ENCODE peak calls at places on chromosome 17, in ten cellular contexts. F is Calu3; Q is psoas muscle; Y is K562; N is GM23338; G is adrenal gland; U is RWPE1; A is body of pancreas; K is CD4-positive, alpha-beta T cell; M is pancreas. V is an unnamed sample.

GRCh38 chr17:44084131-44084538 is 13.6 kb downstream of the G6PC3 start:
- DNase-seq in F (peak), Q (no peak), Y (peak), N (peak), G (no peak), U (no peak), A (no peak), K (no peak), M (peak), V (no peak)

GRCh38 chr17:77475012-77475976 is 334.5 kb downstream of the SEC14L1 start:
- DNase-seq in F (no peak), Q (no peak), Y (no peak), N (no peak), G (no peak), U (no peak), A (peak), K (peak), M (peak), V (peak)

GRCh38 chr17:28743243-28744103 is at the start of gene TRAF4:
- DNase-seq in F (peak), Q (peak), Y (peak), N (peak), G (peak), U (peak), A (peak), K (peak), M (peak), V (peak)

GRCh38 chr17:68807998-68808772 is 147.0 kb downstream of the ABCA8 start:
- DNase-seq in F (no peak), Q (no peak), Y (no peak), N (no peak), G (no peak), U (no peak), A (no peak), K (no peak), M (no peak), V (no peak)

GRCh38 chr17:3554440-3554839 is 3.2 kb downstream of the TRPV3 start:
- DNase-seq in F (no peak), Q (no peak), Y (no peak), N (no peak), G (no peak), U (no peak), A (no peak), K (no peak), M (no peak), V (no peak)

GRCh38 chr17:19513897-19514488 is 19.7 kb upstream of the SLC47A1 start:
- DNase-seq in F (peak), Q (peak), Y (peak), N (peak), G (peak), U (peak), A (peak), K (peak), M (no peak), V (peak)

GRCh38 chr17:82146663-82147654 is 48.9 kb upstream of the FASN start:
- DNase-seq in F (no peak), Q (no peak), Y (no peak), N (no peak), G (no peak), U (no peak), A (no peak), K (no peak), M (no peak), V (no peak)

GRCh38 chr17:57295526-57296023 is 39.3 kb downstream of the MSI2 start:
- DNase-seq in F (no peak), Q (no peak), Y (no peak), N (no peak), G (no peak), U (no peak), A (no peak), K (no peak), M (no peak), V (no peak)

GRCh38 chr17:78337244-78338109 is 22.4 kb downstream of the SOCS3 start:
- DNase-seq in F (no peak), Q (no peak), Y (no peak), N (no peak), G (no peak), U (peak), A (peak), K (no peak), M (no peak), V (no peak)

GRCh38 chr17:57099165-57099564 is 14.1 kb downstream of the AKAP1 start:
- DNase-seq in F (no peak), Q (no peak), Y (peak), N (no peak), G (no peak), U (no peak), A (no peak), K (no peak), M (no peak), V (no peak)

GRCh38 chr17:45631941-45632340 is 141.4 kb upstream of the PLEKHM1 start:
- DNase-seq in F (no peak), Q (no peak), Y (no peak), N (no peak), G (no peak), U (no peak), A (no peak), K (no peak), M (no peak), V (no peak)

DNA sequence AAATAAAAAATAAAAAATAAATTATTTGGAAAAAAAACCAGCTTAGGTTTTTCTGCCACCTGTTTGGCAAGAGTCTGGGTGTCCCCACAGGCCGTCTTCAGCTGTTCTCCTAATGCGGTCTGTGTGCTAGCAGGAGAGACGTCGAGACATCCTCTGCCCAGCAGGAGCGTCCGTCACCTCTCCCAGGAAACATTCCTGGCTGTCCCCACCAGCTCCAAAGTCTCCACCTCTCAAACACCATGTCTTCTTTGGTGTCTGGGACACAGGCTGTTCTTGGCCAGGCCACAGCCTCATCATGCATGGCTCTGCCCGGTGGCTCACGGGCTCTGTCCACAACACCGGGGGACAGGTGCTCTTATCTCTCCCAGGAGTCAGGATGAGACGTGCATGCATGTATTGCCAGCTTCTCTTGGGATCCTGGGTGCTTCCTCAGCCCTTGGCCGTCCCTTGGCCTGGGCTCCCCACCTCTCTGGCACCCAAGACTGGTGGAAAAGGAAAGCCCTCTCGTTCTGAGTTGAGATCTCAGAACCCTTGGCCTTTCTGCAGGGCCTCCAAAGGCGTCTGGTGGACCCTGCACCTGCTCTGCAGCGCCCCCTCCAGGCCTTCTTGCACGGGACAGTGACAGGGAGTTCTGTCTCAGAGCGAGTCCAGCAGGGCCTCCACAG is 84.9 kb upstream of the CBX4 start:
- DNase-seq in F (peak), Q (no peak), Y (peak), N (peak), G (no peak), U (no peak), A (peak), K (peak), M (no peak), V (no peak)
- TF ChIP-seq CTCF in F (no peak), Q (no peak), Y (peak), N (peak), G (peak), U (no peak), A (peak), K (no peak), M (peak), V (peak)

DNA sequence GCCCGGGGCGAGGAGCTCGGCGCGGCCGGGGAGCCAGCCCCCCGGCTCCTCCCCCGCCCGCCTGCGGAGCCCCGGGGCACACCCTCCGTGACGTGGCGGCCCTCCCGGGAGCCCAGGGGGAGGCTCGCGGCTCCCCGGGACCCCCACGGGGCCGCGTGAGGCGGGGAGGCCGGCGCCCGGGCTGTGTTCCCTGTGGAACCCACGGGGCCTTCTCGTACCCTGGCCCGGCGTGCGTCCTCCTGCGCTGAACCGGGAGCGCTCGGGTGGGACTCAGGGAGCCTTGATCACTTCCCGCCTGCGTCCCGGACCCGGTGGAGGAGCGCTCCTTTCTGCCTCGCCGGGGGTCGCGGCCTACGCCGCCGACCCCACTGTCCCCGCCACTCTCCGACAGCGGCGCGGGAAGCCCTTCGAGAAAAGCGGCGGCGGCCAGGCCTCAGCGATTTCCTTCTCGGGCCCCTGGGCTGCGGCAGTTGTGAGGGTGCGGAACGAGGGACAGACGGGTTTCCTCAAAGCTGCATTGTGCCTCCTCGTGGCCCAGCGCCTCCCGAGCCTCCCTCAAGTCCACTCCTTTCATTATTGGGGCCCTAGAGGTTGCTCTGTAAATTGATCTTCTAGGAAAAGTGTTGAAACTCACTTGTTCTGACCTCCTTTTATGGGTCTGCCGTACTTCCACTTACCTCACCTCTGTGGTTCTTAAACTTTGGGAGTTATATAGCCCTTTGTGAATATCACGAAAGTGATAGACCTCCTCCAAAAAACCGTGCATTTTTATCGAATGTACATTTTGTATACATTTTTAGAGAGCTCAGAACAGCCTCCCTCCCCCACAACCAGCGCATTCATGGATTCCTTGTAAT is 597 bp downstream of the LIG3 start:
- DNase-seq in F (peak), Q (peak), Y (peak), N (peak), G (peak), U (peak), A (peak), K (peak), M (peak), V (peak)
- TF ChIP-seq CTCF in F (peak), Q (peak), Y (peak), N (peak), G (peak), U (peak), A (peak), K (peak), M (no peak), V (no peak)

GRCh38 chr17:2393954-2394749 is 6.7 kb downstream of the MNT start:
- DNase-seq in F (no peak), Q (peak), Y (no peak), N (peak), G (no peak), U (no peak), A (no peak), K (no peak), M (peak), V (no peak)

GRCh38 chr17:2396568-2397246 is 4.2 kb downstream of the MNT start:
- DNase-seq in F (peak), Q (peak), Y (peak), N (peak), G (peak), U (peak), A (peak), K (peak), M (peak), V (no peak)

GRCh38 chr17:2394775-2395191 is 6.1 kb downstream of the MNT start:
- DNase-seq in F (no peak), Q (peak), Y (no peak), N (no peak), G (no peak), U (no peak), A (no peak), K (no peak), M (peak), V (no peak)

GRCh38 chr17:2396192-2396567 is 4.7 kb downstream of the MNT start:
- DNase-seq in F (no peak), Q (no peak), Y (no peak), N (no peak), G (no peak), U (no peak), A (no peak), K (no peak), M (no peak), V (no peak)

DNA sequence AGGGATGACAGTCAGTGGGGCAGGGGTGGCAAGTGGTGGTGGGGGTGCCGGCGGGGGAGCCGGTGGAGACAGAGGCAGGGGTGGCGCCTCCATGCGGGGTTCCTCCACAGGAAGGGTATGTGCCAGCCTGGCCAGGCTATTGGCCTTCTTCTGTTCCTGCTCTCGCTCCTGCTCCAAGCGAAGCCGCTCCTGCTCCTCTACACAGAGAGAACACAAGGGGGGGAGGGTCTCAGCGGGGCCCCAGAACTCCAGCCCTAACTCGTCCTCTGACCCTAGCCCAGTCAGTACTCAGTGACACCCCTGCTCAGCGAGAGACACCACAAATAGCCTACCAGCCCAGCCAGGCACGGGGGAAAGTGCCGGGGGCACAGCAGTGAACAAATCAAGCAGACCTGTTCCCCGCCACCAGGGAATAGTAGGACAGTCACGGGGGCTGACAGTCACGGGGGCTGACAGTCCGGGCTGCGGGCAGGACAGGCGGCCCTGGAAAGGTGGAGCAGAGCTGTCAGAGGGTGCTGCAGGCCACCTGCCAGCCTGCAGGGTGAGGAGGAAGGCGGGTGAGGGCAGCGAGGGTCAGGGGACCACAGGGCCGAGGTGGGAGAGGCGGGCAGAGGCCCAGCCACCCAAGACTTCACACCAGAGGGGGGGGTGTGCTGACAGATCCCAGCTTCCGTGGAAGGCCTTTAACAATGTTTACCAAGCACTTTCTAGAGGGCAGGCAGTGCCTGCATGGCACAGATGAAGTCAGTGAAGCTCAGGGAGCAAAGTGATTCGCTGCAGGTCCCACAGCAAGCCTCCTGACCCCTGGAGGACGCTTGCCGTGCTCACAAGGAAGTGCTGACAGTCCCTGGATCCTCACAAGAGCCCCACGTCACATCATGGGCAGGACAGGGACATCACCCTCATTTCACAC is 5.3 kb downstream of the MNT start:
- DNase-seq in F (peak), Q (peak), Y (no peak), N (no peak), G (peak), U (no peak), A (peak), K (no peak), M (peak), V (no peak)
- TF ChIP-seq CTCF in F (no peak), Q (no peak), Y (peak), N (peak), G (no peak), U (no peak), A (no peak), K (no peak), M (no peak), V (no peak)

DNA sequence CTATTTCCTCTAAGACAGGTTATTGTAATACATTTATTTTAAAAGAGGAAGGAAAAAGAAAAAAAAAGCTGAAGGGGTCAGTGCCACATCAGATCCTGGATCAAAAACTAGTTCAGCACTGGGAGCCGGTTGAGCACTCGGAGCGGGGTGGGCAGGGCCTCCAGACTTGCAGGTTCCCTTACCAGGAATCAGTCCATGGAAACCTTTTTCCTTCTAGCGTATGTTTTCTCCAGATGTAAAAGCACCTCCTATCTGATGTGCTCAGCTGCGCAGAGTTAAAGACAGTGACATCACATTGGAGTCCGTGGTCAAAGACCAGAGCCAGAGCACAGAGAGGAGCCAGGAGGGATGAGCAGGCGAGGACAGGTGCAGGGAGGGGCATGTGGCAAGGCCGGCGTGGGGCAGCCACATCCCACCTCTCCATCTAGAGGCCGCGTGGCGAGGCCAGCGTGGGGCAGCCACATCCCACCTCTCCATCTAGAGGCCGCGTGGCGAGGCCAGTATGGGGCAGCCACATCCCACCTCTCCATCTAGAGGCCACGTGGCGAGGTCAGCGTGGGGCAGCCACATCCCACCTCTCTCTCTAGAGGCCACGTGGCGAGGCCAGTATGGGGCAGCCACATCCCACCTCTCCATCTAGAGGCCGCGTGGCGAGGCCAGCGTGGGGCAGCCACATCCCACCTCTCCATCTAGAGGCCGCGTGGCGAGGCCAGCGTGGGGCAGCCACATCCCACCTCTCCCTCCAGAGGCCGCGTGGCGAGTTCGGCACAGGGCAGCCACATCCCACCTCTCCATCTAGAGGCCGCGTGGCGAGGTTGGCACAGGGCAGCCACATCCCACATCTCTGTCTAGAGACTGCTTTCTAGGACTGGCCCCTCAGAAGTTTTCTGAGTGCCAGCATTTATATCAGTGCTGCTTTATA is 166.8 kb upstream of the CHMP6 start:
- DNase-seq in F (no peak), Q (peak), Y (no peak), N (no peak), G (no peak), U (no peak), A (no peak), K (no peak), M (peak), V (no peak)
- TF ChIP-seq CTCF in F (no peak), Q (no peak), Y (no peak), N (no peak), G (no peak), U (no peak), A (no peak), K (no peak), M (no peak), V (no peak)

GRCh38 chr17:6471531-6472465 is 27.5 kb downstream of the PIMREG start:
- DNase-seq in F (no peak), Q (no peak), Y (no peak), N (peak), G (no peak), U (peak), A (no peak), K (no peak), M (no peak), V (no peak)
- TF ChIP-seq CTCF in F (no peak), Q (no peak), Y (no peak), N (no peak), G (no peak), U (peak), A (no peak), K (no peak), M (no peak), V (no peak)

DNA sequence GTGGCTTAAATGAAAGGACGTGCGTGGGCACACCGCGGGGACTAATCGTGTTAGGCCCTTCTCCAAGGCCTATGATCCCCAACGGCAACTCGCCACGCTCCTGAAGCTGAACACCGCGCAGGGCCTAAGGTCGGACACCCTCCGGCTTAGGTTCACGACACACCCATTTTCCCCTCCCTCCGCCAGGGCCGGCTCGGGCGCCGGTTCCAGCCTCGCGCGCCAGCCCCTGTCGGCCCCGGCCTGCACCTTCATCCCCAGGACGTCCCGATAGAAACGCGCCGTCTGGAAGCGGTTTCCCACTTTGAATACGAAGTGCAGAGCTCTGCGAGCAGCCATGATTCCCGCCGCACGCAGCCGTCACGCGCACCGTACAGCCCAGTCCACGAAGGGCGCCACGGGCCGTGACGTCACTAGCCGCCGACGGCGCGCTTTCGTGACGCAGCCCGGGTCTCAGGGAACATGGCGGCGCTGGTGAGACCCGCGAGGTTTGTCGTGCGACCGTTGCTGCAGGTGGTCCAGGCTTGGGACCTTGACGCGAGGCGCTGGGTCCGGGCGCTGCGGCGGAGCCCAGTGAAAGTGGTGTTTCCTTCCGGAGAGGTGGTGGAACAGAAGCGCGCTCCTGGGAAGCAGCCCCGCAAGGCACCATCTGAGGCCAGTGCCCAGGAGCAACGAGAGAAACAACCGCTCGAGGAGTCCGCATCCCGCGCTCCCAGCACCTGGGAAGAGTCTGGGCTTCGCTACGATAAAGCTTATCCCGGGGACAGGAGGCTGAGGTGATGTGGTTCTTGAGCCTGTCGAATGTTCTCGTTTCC is at the start of the genes GLOD4 and MRM3:
- DNase-seq in F (peak), Q (peak), Y (peak), N (peak), G (peak), U (peak), A (peak), K (peak), M (peak), V (peak)
- TF ChIP-seq CTCF in F (no peak), Q (peak), Y (no peak), N (no peak), G (peak), U (no peak), A (peak), K (no peak), M (peak), V (no peak)

GRCh38 chr17:79659376-79659775 is 48.5 kb upstream of the RBFOX3 start:
- DNase-seq in F (no peak), Q (no peak), Y (no peak), N (no peak), G (peak), U (no peak), A (no peak), K (no peak), M (no peak), V (no peak)

GRCh38 chr17:79657036-79657435 is 46.2 kb upstream of the RBFOX3 start:
- DNase-seq in F (no peak), Q (no peak), Y (no peak), N (no peak), G (peak), U (no peak), A (no peak), K (no peak), M (no peak), V (no peak)

GRCh38 chr17:79657861-79658810 is 47.3 kb upstream of the RBFOX3 start:
- DNase-seq in F (no peak), Q (no peak), Y (no peak), N (no peak), G (peak), U (no peak), A (no peak), K (no peak), M (no peak), V (no peak)

GRCh38 chr17:79661292-79662041 is 50.6 kb upstream of the RBFOX3 start:
- DNase-seq in F (no peak), Q (no peak), Y (no peak), N (no peak), G (no peak), U (no peak), A (no peak), K (no peak), M (no peak), V (no peak)

GRCh38 chr17:79658811-79659207 is 48.0 kb upstream of the RBFOX3 start:
- DNase-seq in F (peak), Q (no peak), Y (peak), N (peak), G (peak), U (no peak), A (peak), K (no peak), M (no peak), V (no peak)
- TF ChIP-seq CTCF in F (peak), Q (no peak), Y (peak), N (peak), G (no peak), U (no peak), A (no peak), K (no peak), M (no peak), V (no peak)